ENCODE peak calls at places on chromosomes 5 and 9, in ten cellular contexts. One of them, this sample, is unnamed.

GRCh38 chr9:71446499-71447411 is 321.6 kb downstream of the CEMIP2 start:
- DNase-seq in heart right ventricle: peak; percentile 21
- DNase-seq in left ventricle myocardium inferior: no peak
- DNase-seq in bronchial epithelial cell: peak; percentile 33
- DNase-seq in adrenal gland: peak; percentile 43
- DNase-seq in IMR-90: peak; percentile 46
- DNase-seq in neural progenitor cell: peak; percentile 95
- DNase-seq in lung: peak; percentile 42
- DNase-seq in fibroblast of lung: peak; percentile 51
- DNase-seq in left lung: peak; percentile 43
- DNase-seq in this sample: no peak

GRCh38 chr9:99753436-99753835 is 68.2 kb upstream of the NR4A3 start:
- DNase-seq in heart right ventricle: no peak
- DNase-seq in left ventricle myocardium inferior: no peak
- DNase-seq in bronchial epithelial cell: peak; percentile 91
- DNase-seq in adrenal gland: no peak
- DNase-seq in IMR-90: no peak
- DNase-seq in neural progenitor cell: no peak
- DNase-seq in lung: no peak
- DNase-seq in fibroblast of lung: no peak
- DNase-seq in left lung: no peak
- DNase-seq in this sample: no peak

GRCh38 chr5:4116834-4117233 is 521.2 kb downstream of the IRX1 start:
- DNase-seq in heart right ventricle: no peak
- DNase-seq in left ventricle myocardium inferior: no peak
- DNase-seq in bronchial epithelial cell: peak; percentile 25
- DNase-seq in adrenal gland: no peak
- DNase-seq in IMR-90: no peak
- DNase-seq in neural progenitor cell: no peak
- DNase-seq in lung: no peak
- DNase-seq in fibroblast of lung: no peak
- DNase-seq in left lung: no peak
- DNase-seq in this sample: no peak

GRCh38 chr9:95605826-95606555 is 89.2 kb upstream of the PTCH1 start:
- DNase-seq in heart right ventricle: no peak
- DNase-seq in left ventricle myocardium inferior: no peak
- DNase-seq in bronchial epithelial cell: no peak
- DNase-seq in adrenal gland: no peak
- DNase-seq in IMR-90: no peak
- DNase-seq in neural progenitor cell: peak; percentile 85
- DNase-seq in lung: no peak
- DNase-seq in fibroblast of lung: no peak
- DNase-seq in left lung: no peak
- DNase-seq in this sample: no peak

GRCh38 chr9:101352892-101353462 is 31.8 kb downstream of the BAAT start:
- DNase-seq in heart right ventricle: no peak
- DNase-seq in left ventricle myocardium inferior: no peak
- DNase-seq in bronchial epithelial cell: no peak
- DNase-seq in adrenal gland: no peak
- DNase-seq in IMR-90: no peak
- DNase-seq in neural progenitor cell: no peak
- DNase-seq in lung: no peak
- DNase-seq in fibroblast of lung: no peak
- DNase-seq in left lung: no peak
- DNase-seq in this sample: no peak

GRCh38 chr5:88390007-88390385 is 121.4 kb upstream of the TMEM161B start:
- DNase-seq in heart right ventricle: no peak
- DNase-seq in left ventricle myocardium inferior: no peak
- DNase-seq in bronchial epithelial cell: no peak
- DNase-seq in adrenal gland: no peak
- DNase-seq in IMR-90: no peak
- DNase-seq in neural progenitor cell: no peak
- DNase-seq in lung: no peak
- DNase-seq in fibroblast of lung: no peak
- DNase-seq in left lung: no peak
- DNase-seq in this sample: no peak

GRCh38 chr5:73199671-73200070 is 26.7 kb downstream of the TMEM174 start:
- DNase-seq in heart right ventricle: no peak
- DNase-seq in left ventricle myocardium inferior: no peak
- DNase-seq in bronchial epithelial cell: no peak
- DNase-seq in adrenal gland: no peak
- DNase-seq in IMR-90: no peak
- DNase-seq in neural progenitor cell: no peak
- DNase-seq in lung: no peak
- DNase-seq in fibroblast of lung: no peak
- DNase-seq in left lung: no peak
- DNase-seq in this sample: no peak

GRCh38 chr9:2800385-2801179 is 43.3 kb downstream of the PUM3 start:
- DNase-seq in heart right ventricle: no peak
- DNase-seq in left ventricle myocardium inferior: no peak
- DNase-seq in bronchial epithelial cell: peak; percentile 83
- DNase-seq in adrenal gland: no peak
- DNase-seq in IMR-90: peak; percentile 36
- DNase-seq in neural progenitor cell: peak; percentile 57
- DNase-seq in lung: no peak
- DNase-seq in fibroblast of lung: peak; percentile 25
- DNase-seq in left lung: no peak
- DNase-seq in this sample: no peak

GRCh38 chr5:130605200-130605599 is 559.9 kb downstream of the HINT1 start:
- DNase-seq in heart right ventricle: no peak
- DNase-seq in left ventricle myocardium inferior: no peak
- DNase-seq in bronchial epithelial cell: peak; percentile 54
- DNase-seq in adrenal gland: no peak
- DNase-seq in IMR-90: no peak
- DNase-seq in neural progenitor cell: peak; percentile 71
- DNase-seq in lung: no peak
- DNase-seq in fibroblast of lung: no peak
- DNase-seq in left lung: no peak
- DNase-seq in this sample: no peak

GRCh38 chr9:76585487-76586459 is 126.8 kb downstream of the GCNT1 start:
- DNase-seq in heart right ventricle: no peak
- DNase-seq in left ventricle myocardium inferior: no peak
- DNase-seq in bronchial epithelial cell: no peak
- DNase-seq in adrenal gland: no peak
- DNase-seq in IMR-90: no peak
- DNase-seq in neural progenitor cell: no peak
- DNase-seq in lung: no peak
- DNase-seq in fibroblast of lung: no peak
- DNase-seq in left lung: no peak
- DNase-seq in this sample: no peak

GRCh38 chr9:129284607-129285291 is 106.7 kb upstream of the IER5L start:
- DNase-seq in heart right ventricle: no peak
- DNase-seq in left ventricle myocardium inferior: no peak
- DNase-seq in bronchial epithelial cell: no peak
- DNase-seq in adrenal gland: no peak
- DNase-seq in IMR-90: no peak
- DNase-seq in neural progenitor cell: no peak
- DNase-seq in lung: no peak
- DNase-seq in fibroblast of lung: no peak
- DNase-seq in left lung: peak; percentile 26
- DNase-seq in this sample: no peak

GRCh38 chr9:137301086-137301947 is 754 bp downstream of the NRARP start:
- DNase-seq in heart right ventricle: no peak
- DNase-seq in left ventricle myocardium inferior: peak; percentile 34
- DNase-seq in bronchial epithelial cell: no peak
- DNase-seq in adrenal gland: no peak
- DNase-seq in IMR-90: peak; percentile 39
- DNase-seq in neural progenitor cell: peak; percentile 91
- DNase-seq in lung: no peak
- DNase-seq in fibroblast of lung: peak; percentile 36
- DNase-seq in left lung: no peak
- DNase-seq in this sample: no peak

GRCh38 chr5:218457-219289 is 553 bp downstream of the SDHA start:
- DNase-seq in heart right ventricle: peak; percentile 36
- DNase-seq in left ventricle myocardium inferior: no peak
- DNase-seq in bronchial epithelial cell: peak; percentile 28
- DNase-seq in adrenal gland: peak; percentile 54
- DNase-seq in IMR-90: peak; percentile 19
- DNase-seq in neural progenitor cell: peak; percentile 69
- DNase-seq in lung: peak; percentile 32
- DNase-seq in fibroblast of lung: peak; percentile 19
- DNase-seq in left lung: peak; percentile 52
- DNase-seq in this sample: no peak

GRCh38 chr9:89883401-89884341 is 278.9 kb downstream of the GADD45G start:
- DNase-seq in heart right ventricle: no peak
- DNase-seq in left ventricle myocardium inferior: no peak
- DNase-seq in bronchial epithelial cell: no peak
- DNase-seq in adrenal gland: peak; percentile 18
- DNase-seq in IMR-90: no peak
- DNase-seq in neural progenitor cell: no peak
- DNase-seq in lung: no peak
- DNase-seq in fibroblast of lung: no peak
- DNase-seq in left lung: no peak
- DNase-seq in this sample: no peak

GRCh38 chr5:56350595-56351170 is 117.6 kb upstream of the ANKRD55 start:
- DNase-seq in heart right ventricle: peak; percentile 74
- DNase-seq in left ventricle myocardium inferior: peak; percentile 69
- DNase-seq in bronchial epithelial cell: peak; percentile 81
- DNase-seq in adrenal gland: peak; percentile 64
- DNase-seq in IMR-90: peak; percentile 96
- DNase-seq in neural progenitor cell: no peak
- DNase-seq in lung: peak; percentile 46
- DNase-seq in fibroblast of lung: peak; percentile 83
- DNase-seq in left lung: peak; percentile 55
- DNase-seq in this sample: no peak

GRCh38 chr5:39106332-39106731 is 32.1 kb upstream of the RICTOR start:
- DNase-seq in heart right ventricle: no peak
- DNase-seq in left ventricle myocardium inferior: no peak
- DNase-seq in bronchial epithelial cell: peak; percentile 18
- DNase-seq in adrenal gland: no peak
- DNase-seq in IMR-90: peak; percentile 27
- DNase-seq in neural progenitor cell: no peak
- DNase-seq in lung: no peak
- DNase-seq in fibroblast of lung: peak; percentile 43
- DNase-seq in left lung: no peak
- DNase-seq in this sample: no peak
- TF ChIP-seq CTCF in heart right ventricle: peak; percentile 15
- TF ChIP-seq CTCF in left ventricle myocardium inferior: no peak
- TF ChIP-seq CTCF in bronchial epithelial cell: no peak
- TF ChIP-seq CTCF in adrenal gland: peak; percentile 24
- TF ChIP-seq CTCF in IMR-90: peak; percentile 45
- TF ChIP-seq CTCF in neural progenitor cell: peak; percentile 22
- TF ChIP-seq CTCF in lung: no peak
- TF ChIP-seq CTCF in fibroblast of lung: peak; percentile 23
- TF ChIP-seq CTCF in left lung: no peak
- TF ChIP-seq CTCF in this sample: no peak

DNA sequence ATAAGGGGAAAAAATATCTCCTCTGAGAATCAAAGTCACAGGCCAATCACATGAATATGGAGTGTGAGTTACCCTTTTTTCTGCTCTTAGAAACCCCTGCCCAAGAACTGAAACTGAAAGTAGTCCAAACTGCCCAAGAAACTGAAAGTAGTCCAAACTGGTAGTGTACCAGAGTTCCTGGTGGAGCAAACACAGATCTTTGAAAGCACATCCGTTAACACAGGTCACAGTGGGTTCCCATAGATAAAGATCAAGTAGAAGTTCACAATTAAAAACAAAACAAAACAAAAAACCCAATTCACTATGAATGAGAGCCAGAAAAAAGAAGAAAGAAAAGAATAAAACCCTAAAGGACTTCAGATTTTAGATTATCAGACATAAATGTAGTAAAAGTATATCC is 332.4 kb upstream of the EFNA5 start:
- DNase-seq in heart right ventricle: no peak
- DNase-seq in left ventricle myocardium inferior: no peak
- DNase-seq in bronchial epithelial cell: no peak
- DNase-seq in adrenal gland: no peak
- DNase-seq in IMR-90: peak; percentile 61
- DNase-seq in neural progenitor cell: no peak
- DNase-seq in lung: no peak
- DNase-seq in fibroblast of lung: peak; percentile 80
- DNase-seq in left lung: no peak
- DNase-seq in this sample: no peak
- H3K4me3 ChIP-seq in heart right ventricle: peak overlapping the region; percentile 24
- H3K4me3 ChIP-seq in left ventricle myocardium inferior: peak overlapping the region; percentile 12
- H3K4me3 ChIP-seq in bronchial epithelial cell: no peak overlapping the region
- H3K4me3 ChIP-seq in adrenal gland: peak overlapping the region; percentile 25
- H3K4me3 ChIP-seq in IMR-90: peak overlapping the region; percentile 49
- H3K4me3 ChIP-seq in neural progenitor cell: no peak overlapping the region
- H3K4me3 ChIP-seq in lung: no peak overlapping the region
- H3K4me3 ChIP-seq in fibroblast of lung: peak overlapping the region; percentile 34
- H3K4me3 ChIP-seq in left lung: no peak overlapping the region
- H3K4me3 ChIP-seq in this sample: peak overlapping the region; percentile 27

DNA sequence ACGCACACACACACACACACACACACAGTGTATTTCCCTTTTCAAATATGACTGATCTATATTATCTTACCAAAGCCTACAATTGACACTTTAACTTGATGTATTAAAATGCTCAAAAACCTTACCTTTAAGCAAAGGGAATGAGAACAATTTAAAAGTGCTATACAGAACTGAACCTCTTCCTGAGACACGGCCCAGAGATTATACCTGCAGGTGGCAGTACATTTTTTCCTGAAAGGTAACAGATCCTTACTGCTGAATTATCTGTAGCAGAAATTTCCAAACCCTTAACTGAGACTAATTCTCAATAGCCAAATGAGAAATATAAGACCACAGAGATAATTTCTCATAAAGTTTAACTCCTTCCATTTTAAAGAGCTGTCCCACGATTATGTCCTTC is 91.1 kb downstream of the MYO10 start:
- DNase-seq in heart right ventricle: no peak
- DNase-seq in left ventricle myocardium inferior: no peak
- DNase-seq in bronchial epithelial cell: no peak
- DNase-seq in adrenal gland: no peak
- DNase-seq in IMR-90: no peak
- DNase-seq in neural progenitor cell: no peak
- DNase-seq in lung: no peak
- DNase-seq in fibroblast of lung: no peak
- DNase-seq in left lung: no peak
- DNase-seq in this sample: no peak
- TF ChIP-seq CTCF in heart right ventricle: no peak
- TF ChIP-seq CTCF in left ventricle myocardium inferior: no peak
- TF ChIP-seq CTCF in bronchial epithelial cell: peak; percentile 16
- TF ChIP-seq CTCF in adrenal gland: no peak
- TF ChIP-seq CTCF in IMR-90: no peak
- TF ChIP-seq CTCF in neural progenitor cell: peak; percentile 25
- TF ChIP-seq CTCF in lung: no peak
- TF ChIP-seq CTCF in fibroblast of lung: peak; percentile 4
- TF ChIP-seq CTCF in left lung: no peak
- TF ChIP-seq CTCF in this sample: no peak

GRCh38 chr5:110289213-110289810 is 437.2 kb downstream of the TMEM232 start:
- DNase-seq in heart right ventricle: no peak
- DNase-seq in left ventricle myocardium inferior: no peak
- DNase-seq in bronchial epithelial cell: no peak
- DNase-seq in adrenal gland: no peak
- DNase-seq in IMR-90: no peak
- DNase-seq in neural progenitor cell: no peak
- DNase-seq in lung: no peak
- DNase-seq in fibroblast of lung: no peak
- DNase-seq in left lung: no peak
- DNase-seq in this sample: no peak

DNA sequence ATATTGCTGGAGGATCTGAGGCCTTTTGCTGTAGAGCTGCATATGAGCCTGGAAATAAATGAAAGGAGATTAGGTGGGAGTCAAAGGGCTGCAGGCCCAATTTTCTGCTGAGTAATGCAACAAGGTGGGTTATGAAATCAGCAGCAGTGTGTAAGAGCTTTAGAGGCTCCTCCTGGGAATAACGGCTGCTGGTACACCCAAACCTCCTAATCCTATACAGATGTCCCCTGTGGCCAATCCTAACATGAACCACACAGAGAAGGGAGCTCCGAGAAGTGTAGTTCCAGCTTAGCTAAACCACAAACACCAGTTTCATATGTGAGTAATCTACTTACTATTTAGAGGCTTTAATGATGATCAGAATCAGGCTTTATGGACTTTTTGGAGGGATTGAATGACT is 437.7 kb downstream of the TMEM232 start:
- DNase-seq in heart right ventricle: no peak
- DNase-seq in left ventricle myocardium inferior: no peak
- DNase-seq in bronchial epithelial cell: no peak
- DNase-seq in adrenal gland: no peak
- DNase-seq in IMR-90: no peak
- DNase-seq in neural progenitor cell: no peak
- DNase-seq in lung: no peak
- DNase-seq in fibroblast of lung: peak; percentile 3
- DNase-seq in left lung: no peak
- DNase-seq in this sample: peak; percentile 92
- H3K4me3 ChIP-seq in heart right ventricle: no peak overlapping the region
- H3K4me3 ChIP-seq in left ventricle myocardium inferior: no peak overlapping the region
- H3K4me3 ChIP-seq in bronchial epithelial cell: no peak overlapping the region
- H3K4me3 ChIP-seq in adrenal gland: no peak overlapping the region
- H3K4me3 ChIP-seq in IMR-90: no peak overlapping the region
- H3K4me3 ChIP-seq in neural progenitor cell: no peak overlapping the region
- H3K4me3 ChIP-seq in lung: no peak overlapping the region
- H3K4me3 ChIP-seq in fibroblast of lung: no peak overlapping the region
- H3K4me3 ChIP-seq in left lung: no peak overlapping the region
- H3K4me3 ChIP-seq in this sample: no peak overlapping the region

This sample was measured in AG04449.